ENCODE peak calls at places on chromosomes 5 and 9, in four cellular contexts. X, K, P and O are unnamed samples.

GRCh38 chr5:757931-758697 is 26.4 kb downstream of the ZDHHC11B start:
- DNase-seq in P (peak), K (peak), X (no peak), O (no peak)

GRCh38 chr5:36619012-36619635 is 12.7 kb downstream of the SLC1A3 start:
- DNase-seq in K (no peak), P (no peak), X (no peak), O (no peak)

GRCh38 chr9:93028448-93029006 is 30.0 kb upstream of the SUSD3 start:
- DNase-seq in X (no peak), P (peak), K (peak), O (no peak)

GRCh38 chr5:91357012-91357634 is 26.0 kb downstream of the ARRDC3 start:
- DNase-seq in K (no peak), X (no peak), P (no peak), O (no peak)

GRCh38 chr5:143224672-143225071 is 178.8 kb downstream of the NR3C1 start:
- DNase-seq in X (peak), P (no peak), K (no peak), O (no peak)

GRCh38 chr9:32398207-32398606 is 13.8 kb downstream of the ACO1 start:
- DNase-seq in X (peak), K (no peak), P (no peak), O (no peak)

GRCh38 chr5:77076961-77077820 is 9.9 kb downstream of the ZBED3 start:
- DNase-seq in P (peak), K (peak), X (peak), O (peak)

GRCh38 chr5:6660704-6661103 is 27.5 kb downstream of the SRD5A1 start:
- DNase-seq in K (no peak), P (no peak), X (no peak), O (no peak)

GRCh38 chr9:130604295-130604694 is 24.9 kb downstream of the FUBP3 start:
- DNase-seq in X (no peak), K (no peak), P (no peak), O (no peak)

GRCh38 chr5:179166171-179166885 is 106.2 kb downstream of the ZNF354C start:
- DNase-seq in P (no peak), X (no peak), K (no peak), O (no peak)

GRCh38 chr5:60843693-60844428 is at the start of gene ELOVL7:
- DNase-seq in P (peak), K (peak), X (peak), O (no peak)

GRCh38 chr5:170338933-170339779 is 41.6 kb upstream of the LCP2 start:
- DNase-seq in X (no peak), K (peak), P (peak), O (no peak)

GRCh38 chr9:136625101-136626065 is 37.3 kb upstream of the EGFL7 start:
- DNase-seq in X (peak), K (no peak), P (no peak), O (peak)

GRCh38 chr9:34557421-34558321 is 31.9 kb downstream of the CNTFR start:
- DNase-seq in K (no peak), P (no peak), X (no peak), O (no peak)

GRCh38 chr9:5336683-5337082 is 3.0 kb downstream of the RLN1 start:
- DNase-seq in K (no peak), P (peak), X (no peak), O (no peak)

GRCh38 chr5:135448071-135448704 is 1.0 kb upstream of the DCANP1 start:
- DNase-seq in K (no peak), X (no peak), P (no peak), O (no peak)

GRCh38 chr9:71001780-71002386 is 119.5 kb downstream of the TRPM3 start:
- DNase-seq in P (peak), K (peak), X (peak), O (peak)

GRCh38 chr9:101764455-101764854 is 26.0 kb upstream of the GRIN3A start:
- DNase-seq in X (no peak), P (no peak), K (no peak), O (no peak)

GRCh38 chr5:118336468-118336867 is 651.9 kb downstream of the DTWD2 start:
- DNase-seq in X (no peak), K (no peak), P (no peak), O (no peak)

GRCh38 chr5:67453526-67453925 is 256.9 kb upstream of the CD180 start:
- DNase-seq in P (no peak), K (no peak), X (no peak), O (peak)

GRCh38 chr9:108743901-108744371 is 111.8 kb downstream of the ACTL7B start:
- DNase-seq in K (no peak), P (no peak), X (no peak), O (no peak)

GRCh38 chr5:10669983-10670382 is 91.1 kb downstream of the DAP start:
- DNase-seq in K (no peak), P (no peak), X (no peak), O (no peak)

GRCh38 chr9:119852399-119852798 is 483.2 kb upstream of the BRINP1 start:
- DNase-seq in X (no peak), K (no peak), P (no peak), O (no peak)

GRCh38 chr9:34437006-34437925 is 21.1 kb downstream of the FAM219A start:
- DNase-seq in P (peak), K (peak), X (peak), O (peak)

GRCh38 chr5:1445313-1445894 is at the start of gene SLC6A3:
- DNase-seq in P (peak), X (no peak), K (peak), O (no peak)

GRCh38 chr5:127871448-127872153 is 168.4 kb downstream of the CCDC192 start:
- DNase-seq in K (no peak), X (no peak), P (no peak), O (peak)

GRCh38 chr9:122228906-122229837 is at the start of gene LHX6:
- DNase-seq in P (no peak), K (no peak), X (peak), O (peak)

GRCh38 chr5:169934990-169935389 is 45.3 kb downstream of the INSYN2B start:
- DNase-seq in X (peak), P (no peak), K (no peak), O (no peak)

GRCh38 chr5:149267241-149267973 is 4.3 kb upstream of the AFAP1L1 start:
- DNase-seq in X (no peak), K (no peak), P (no peak), O (no peak)

GRCh38 chr5:1536298-1537165 is 12.8 kb upstream of the LPCAT1 start:
- DNase-seq in X (peak), K (peak), P (peak), O (peak)

GRCh38 chr5:185095-186070 is 5.9 kb upstream of the LRRC14B start:
- DNase-seq in X (no peak), K (no peak), P (no peak), O (peak)